ENCODE peak calls at places on chromosome 9, in four cellular contexts. R, N, P and D are unnamed samples.

GRCh38 chr9:130328349-130328801 is 62.8 kb downstream of the HMCN2 start:
- DNase-seq in R (no peak), N (peak), P (no peak), D (no peak)

GRCh38 chr9:131434673-131435072 is 40.8 kb downstream of the PRRC2B start:
- DNase-seq in R (no peak), N (no peak), P (no peak), D (no peak)

GRCh38 chr9:137136261-137136925 is 2.6 kb upstream of the GRIN1 start:
- DNase-seq in R (no peak), P (no peak), N (no peak), D (no peak)

GRCh38 chr9:134637696-134638502 is 3.7 kb upstream of the COL5A1 start:
- DNase-seq in R (no peak), N (no peak), P (no peak), D (no peak)

GRCh38 chr9:128523199-128523925 is 18.8 kb downstream of the GLE1 start:
- DNase-seq in N (peak), R (peak), P (peak), D (no peak)

GRCh38 chr9:125409637-125410521 is 148.3 kb downstream of the GAPVD1 start:
- DNase-seq in N (peak), P (peak), R (no peak), D (no peak)

GRCh38 chr9:114988962-114989599 is 58.7 kb upstream of the TNFSF8 start:
- DNase-seq in R (no peak), N (peak), P (peak), D (no peak)

GRCh38 chr9:20286969-20287368 is 335.3 kb downstream of the MLLT3 start:
- DNase-seq in P (no peak), N (no peak), R (no peak), D (no peak)

GRCh38 chr9:96660693-96661248 is 5.7 kb upstream of the PRXL2C start:
- DNase-seq in N (no peak), P (no peak), R (no peak), D (no peak)

GRCh38 chr9:13213337-13213736 is 66.2 kb downstream of the MPDZ start:
- DNase-seq in P (peak), N (peak), R (no peak), D (no peak)

GRCh38 chr9:126630458-126631237 is 16.9 kb downstream of the LMX1B start:
- DNase-seq in P (no peak), N (no peak), R (no peak), D (no peak)

GRCh38 chr9:27425827-27426716 is 98.0 kb upstream of the IFNK start:
- DNase-seq in R (no peak), P (no peak), N (no peak), D (no peak)

GRCh38 chr9:111613436-111614040 is 14.1 kb upstream of the PTGR1 start:
- DNase-seq in R (no peak), N (no peak), P (no peak), D (no peak)

GRCh38 chr9:89639367-89639795 is 34.6 kb downstream of the GADD45G start:
- DNase-seq in R (peak), P (no peak), N (no peak), D (no peak)

GRCh38 chr9:92610470-92611420 is 59.2 kb downstream of the IPPK start:
- DNase-seq in R (no peak), P (peak), N (no peak), D (no peak)

GRCh38 chr9:15081021-15081753 is 171.0 kb upstream of the FREM1 start:
- DNase-seq in P (no peak), R (no peak), N (no peak), D (no peak)

GRCh38 chr9:90044263-90044662 is 439.5 kb downstream of the GADD45G start:
- DNase-seq in P (no peak), N (no peak), R (no peak), D (no peak)

GRCh38 chr9:110316255-110316921 is 21.3 kb downstream of the TXNDC8 start:
- DNase-seq in N (no peak), R (no peak), P (no peak), D (no peak)

GRCh38 chr9:22452415-22453010 is 5.9 kb downstream of the DMRTA1 start:
- DNase-seq in R (peak), N (peak), P (peak), D (peak)

GRCh38 chr9:106019017-106019692 is 324.8 kb downstream of the TMEM38B start:
- DNase-seq in N (no peak), R (peak), P (no peak), D (no peak)

GRCh38 chr9:88005146-88005750 is 30.9 kb upstream of the CDK20 start:
- DNase-seq in N (peak), P (peak), R (no peak), D (no peak)

GRCh38 chr9:846852-847251 is 5.4 kb downstream of the DMRT1 start:
- DNase-seq in R (no peak), N (no peak), P (no peak), D (no peak)